ENCODE peak calls at places on chromosomes 6 and 20, in four cellular contexts. One of them, this sample, is unnamed.

GRCh38 chr6:36692861-36693702 is 4.5 kb upstream of the RAB44 start:
- DNase-seq in iris pigment epithelial cell: no peak
- DNase-seq in A172: no peak
- DNase-seq in occipital lobe: no peak
- DNase-seq in this sample: no peak

GRCh38 chr6:73774311-73774766 is 78.3 kb downstream of the CD109 start:
- DNase-seq in iris pigment epithelial cell: peak
- DNase-seq in A172: peak
- DNase-seq in occipital lobe: no peak
- DNase-seq in this sample: peak

GRCh38 chr6:51200676-51201075 is 382.0 kb downstream of the TFAP2B start:
- DNase-seq in iris pigment epithelial cell: no peak
- DNase-seq in A172: no peak
- DNase-seq in occipital lobe: no peak
- DNase-seq in this sample: no peak

GRCh38 chr6:3389390-3390167 is 67.3 kb downstream of the SLC22A23 start:
- DNase-seq in iris pigment epithelial cell: no peak
- DNase-seq in A172: peak
- DNase-seq in occipital lobe: peak
- DNase-seq in this sample: peak

GRCh38 chr6:79469381-79470246 is 67.6 kb downstream of the LCA5 start:
- DNase-seq in iris pigment epithelial cell: no peak
- DNase-seq in A172: peak
- DNase-seq in occipital lobe: no peak
- DNase-seq in this sample: no peak

GRCh38 chr6:98957440-98957839 is 9.7 kb upstream of the FBXL4 start:
- DNase-seq in iris pigment epithelial cell: peak
- DNase-seq in A172: peak
- DNase-seq in occipital lobe: no peak
- DNase-seq in this sample: no peak

GRCh38 chr20:53524589-53525311 is 68.9 kb downstream of the ZNF217 start:
- DNase-seq in iris pigment epithelial cell: no peak
- DNase-seq in A172: no peak
- DNase-seq in occipital lobe: no peak
- DNase-seq in this sample: no peak

GRCh38 chr20:41854765-41855164 is 236.6 kb upstream of the CHD6 start:
- DNase-seq in iris pigment epithelial cell: peak
- DNase-seq in A172: no peak
- DNase-seq in occipital lobe: no peak
- DNase-seq in this sample: no peak

GRCh38 chr6:168950500-168951223 is 303.0 kb downstream of the THBS2 start:
- DNase-seq in iris pigment epithelial cell: no peak
- DNase-seq in A172: no peak
- DNase-seq in occipital lobe: peak
- DNase-seq in this sample: peak

GRCh38 chr6:163943647-163944395 is 529.3 kb downstream of the QKI start:
- DNase-seq in iris pigment epithelial cell: peak
- DNase-seq in A172: peak
- DNase-seq in occipital lobe: peak
- DNase-seq in this sample: no peak

GRCh38 chr6:93794161-93794560 is 374.8 kb upstream of the EPHA7 start:
- DNase-seq in iris pigment epithelial cell: peak
- DNase-seq in A172: no peak
- DNase-seq in occipital lobe: no peak
- DNase-seq in this sample: no peak